ENCODE peak calls at places on chromosomes 5 and 9, in six cellular contexts. O is erythroblast; T is activated CD8-positive, alpha-beta T cell treated with anti-CD3 and anti-CD28 coated beads for 36 hours; B is EH; S is CD8-positive, alpha-beta T cell; Y is HTR-8/SVneo. V is an unnamed sample.

GRCh38 chr5:166926098-166926497 is 1365.3 kb upstream of the WWC1 start:
- DNase-seq in T (no peak), Y (no peak), O (no peak), B (no peak), S (no peak), V (no peak)

GRCh38 chr5:73981696-73982095 is 355.7 kb downstream of the ARHGEF28 start:
- DNase-seq in S (no peak), Y (no peak), O (no peak), T (no peak), B (no peak), V (no peak)

GRCh38 chr5:116455061-116455460 is 119.6 kb downstream of the SEMA6A start:
- DNase-seq in O (no peak), T (no peak), Y (no peak), B (peak; percentile 45), S (no peak), V (peak; percentile 82)

GRCh38 chr9:90631964-90632363 is 10.7 kb downstream of the DIRAS2 start:
- DNase-seq in T (no peak), B (no peak), O (no peak), Y (no peak), S (no peak), V (no peak)

GRCh38 chr5:33891731-33892418 is at the start of gene ADAMTS12:
- DNase-seq in B (peak; percentile 68), O (no peak), T (no peak), Y (peak; percentile 78), S (no peak), V (no peak)

GRCh38 chr9:88533951-88534455 is 975 bp upstream of the NXNL2 start:
- DNase-seq in O (no peak), T (no peak), B (peak; percentile 84), Y (peak; percentile 66), S (no peak), V (peak; percentile 83)

GRCh38 chr5:136457390-136458094 is 92.2 kb upstream of the TRPC7 start:
- DNase-seq in T (no peak), B (no peak), O (no peak), S (no peak), Y (no peak), V (no peak)

GRCh38 chr9:136532799-136533774 is 12.8 kb downstream of the NOTCH1 start:
- DNase-seq in Y (no peak), B (no peak), O (no peak), T (peak; percentile 94), S (peak; percentile 82), V (no peak)

GRCh38 chr9:93071464-93071863 is 13.0 kb downstream of the SUSD3 start:
- DNase-seq in T (peak; percentile 57), Y (no peak), B (peak; percentile 44), O (peak; percentile 85), S (no peak), V (no peak)

GRCh38 chr9:112487799-112488345 is 1.2 kb downstream of the KIAA1958 start:
- DNase-seq in B (peak; percentile 5), Y (no peak), O (peak; percentile 25), T (no peak), S (no peak), V (peak; percentile 25)

GRCh38 chr9:87722393-87722792 is 3.5 kb upstream of the CTSL start:
- DNase-seq in S (no peak), Y (no peak), T (no peak), O (no peak), B (no peak), V (no peak)

GRCh38 chr5:123176938-123177275 is 87.9 kb downstream of the PRDM6 start:
- DNase-seq in O (no peak), S (no peak), B (peak; percentile 21), Y (no peak), T (no peak), V (no peak)

GRCh38 chr5:68070641-68071191 is 144.8 kb upstream of the PIK3R1 start:
- DNase-seq in O (no peak), S (no peak), B (peak; percentile 25), Y (no peak), T (peak; percentile 23), V (no peak)

GRCh38 chr9:136821333-136822031 is 13.7 kb downstream of the RABL6 start:
- DNase-seq in O (no peak), Y (no peak), B (no peak), S (peak; percentile 13), T (no peak), V (no peak)

GRCh38 chr9:113475992-113476391 is 12.5 kb downstream of the RGS3 start:
- DNase-seq in Y (no peak), O (no peak), B (no peak), T (no peak), S (no peak), V (no peak)

GRCh38 chr9:14677872-14678271 is 15.4 kb downstream of the ZDHHC21 start:
- DNase-seq in B (no peak), T (no peak), S (no peak), Y (no peak), O (no peak), V (no peak)

GRCh38 chr9:92476962-92477361 is 5.3 kb downstream of the ASPN start:
- DNase-seq in Y (no peak), S (no peak), T (no peak), B (no peak), O (no peak), V (no peak)

GRCh38 chr5:126464959-126465358 is 41.8 kb downstream of the GRAMD2B start:
- DNase-seq in B (no peak), Y (no peak), S (no peak), O (no peak), T (no peak), V (no peak)

GRCh38 chr9:20326516-20326915 is 295.8 kb downstream of the MLLT3 start:
- DNase-seq in T (no peak), Y (no peak), B (no peak), S (no peak), O (no peak), V (no peak)

GRCh38 chr5:111935835-111936234 is 178.8 kb upstream of the NREP start:
- DNase-seq in T (no peak), B (peak; percentile 62), O (no peak), S (no peak), Y (no peak), V (no peak)

GRCh38 chr5:84881737-84882136 is 497.1 kb upstream of the EDIL3 start:
- DNase-seq in B (no peak), O (no peak), Y (no peak), T (no peak), S (no peak), V (no peak)

GRCh38 chr9:2411459-2412215 is 209.9 kb upstream of the VLDLR start:
- DNase-seq in B (peak; percentile 94), O (no peak), Y (peak; percentile 63), T (no peak), S (no peak), V (no peak)

GRCh38 chr9:29118555-29118954 is 1545.3 kb upstream of the C9orf72 start:
- DNase-seq in S (no peak), O (no peak), T (no peak), Y (no peak), B (no peak), V (no peak)

GRCh38 chr9:37977851-37978250 is 73.9 kb upstream of the SLC25A51 start:
- DNase-seq in O (no peak), Y (no peak), B (no peak), S (no peak), T (no peak), V (no peak)

GRCh38 chr5:14742427-14743010 is 78.0 kb downstream of the OTULIN start:
- DNase-seq in O (peak; percentile 10), T (no peak), Y (no peak), B (no peak), S (no peak), V (no peak)

GRCh38 chr5:175743676-175744210 is 85.9 kb downstream of the HRH2 start:
- DNase-seq in T (no peak), S (no peak), Y (peak; percentile 32), B (peak; percentile 20), O (no peak), V (peak; percentile 39)

GRCh38 chr5:78162253-78162862 is 132.1 kb downstream of the AP3B1 start:
- DNase-seq in O (peak; percentile 74), Y (peak; percentile 5), S (no peak), T (no peak), B (peak; percentile 41), V (peak; percentile 45)

GRCh38 chr9:88418715-88419540 is 30.7 kb downstream of the SPIN1 start:
- DNase-seq in S (no peak), B (peak; percentile 23), O (no peak), T (peak; percentile 64), Y (no peak), V (no peak)

GRCh38 chr9:18490591-18491370 is 16.8 kb downstream of the ADAMTSL1 start:
- DNase-seq in S (no peak), B (peak; percentile 99), T (no peak), Y (peak; percentile 36), O (no peak), V (peak; percentile 89)

V was measured in ACHN.